ENCODE peak calls at places on chromosomes 16 and 17, in seven cellular contexts. One of them, this sample, is unnamed.

GRCh38 chr16:85479972-85480726 is 133.0 kb upstream of the GSE1 start:
- ATAC-seq in CD8-positive, alpha-beta T cell: no peak
- ATAC-seq in psoas muscle: peak
- ATAC-seq in naive thymus-derived CD4-positive, alpha-beta T cell: peak
- ATAC-seq in lower lobe of right lung: peak
- ATAC-seq in body of pancreas: peak
- ATAC-seq in CD4-positive, alpha-beta T cell: no peak
- ATAC-seq in this sample: no peak

GRCh38 chr16:75225092-75225491 is 6.3 kb downstream of the CTRB1 start:
- ATAC-seq in CD8-positive, alpha-beta T cell: no peak
- ATAC-seq in naive thymus-derived CD4-positive, alpha-beta T cell: no peak
- ATAC-seq in lower lobe of right lung: no peak
- ATAC-seq in body of pancreas: peak
- ATAC-seq in CD4-positive, alpha-beta T cell: no peak
- ATAC-seq in psoas muscle: peak
- ATAC-seq in this sample: no peak

GRCh38 chr16:2032285-2033056 is 5.8 kb downstream of the NHERF2 start:
- ATAC-seq in CD8-positive, alpha-beta T cell: peak
- ATAC-seq in naive thymus-derived CD4-positive, alpha-beta T cell: peak
- ATAC-seq in body of pancreas: peak
- ATAC-seq in lower lobe of right lung: peak
- ATAC-seq in CD4-positive, alpha-beta T cell: no peak
- ATAC-seq in psoas muscle: peak
- ATAC-seq in this sample: peak

GRCh38 chr17:65190467-65191095 is 53.4 kb downstream of the RGS9 start:
- ATAC-seq in psoas muscle: no peak
- ATAC-seq in CD4-positive, alpha-beta T cell: no peak
- ATAC-seq in naive thymus-derived CD4-positive, alpha-beta T cell: no peak
- ATAC-seq in lower lobe of right lung: no peak
- ATAC-seq in CD8-positive, alpha-beta T cell: no peak
- ATAC-seq in body of pancreas: no peak
- ATAC-seq in this sample: no peak

GRCh38 chr17:47742319-47743181 is 9.5 kb downstream of the TBX21 start:
- ATAC-seq in CD8-positive, alpha-beta T cell: peak
- ATAC-seq in CD4-positive, alpha-beta T cell: peak
- ATAC-seq in psoas muscle: no peak
- ATAC-seq in body of pancreas: no peak
- ATAC-seq in lower lobe of right lung: no peak
- ATAC-seq in naive thymus-derived CD4-positive, alpha-beta T cell: peak
- ATAC-seq in this sample: no peak

GRCh38 chr16:12625068-12625467 is 178.6 kb downstream of the CPPED1 start:
- ATAC-seq in body of pancreas: no peak
- ATAC-seq in lower lobe of right lung: no peak
- ATAC-seq in CD8-positive, alpha-beta T cell: no peak
- ATAC-seq in CD4-positive, alpha-beta T cell: no peak
- ATAC-seq in psoas muscle: no peak
- ATAC-seq in naive thymus-derived CD4-positive, alpha-beta T cell: no peak
- ATAC-seq in this sample: no peak

GRCh38 chr16:47136101-47136820 is 7.5 kb downstream of the NETO2 start:
- ATAC-seq in naive thymus-derived CD4-positive, alpha-beta T cell: no peak
- ATAC-seq in lower lobe of right lung: no peak
- ATAC-seq in CD8-positive, alpha-beta T cell: peak
- ATAC-seq in CD4-positive, alpha-beta T cell: peak
- ATAC-seq in body of pancreas: no peak
- ATAC-seq in psoas muscle: no peak
- ATAC-seq in this sample: no peak

GRCh38 chr16:52543654-52544053 is 3.3 kb downstream of the TOX3 start:
- ATAC-seq in naive thymus-derived CD4-positive, alpha-beta T cell: no peak
- ATAC-seq in psoas muscle: no peak
- ATAC-seq in CD4-positive, alpha-beta T cell: no peak
- ATAC-seq in lower lobe of right lung: no peak
- ATAC-seq in body of pancreas: no peak
- ATAC-seq in CD8-positive, alpha-beta T cell: no peak
- ATAC-seq in this sample: no peak

GRCh38 chr17:14197582-14197981 is 39.1 kb downstream of the CDRT15 start:
- ATAC-seq in body of pancreas: no peak
- ATAC-seq in lower lobe of right lung: peak
- ATAC-seq in CD8-positive, alpha-beta T cell: peak
- ATAC-seq in psoas muscle: no peak
- ATAC-seq in naive thymus-derived CD4-positive, alpha-beta T cell: peak
- ATAC-seq in CD4-positive, alpha-beta T cell: peak
- ATAC-seq in this sample: no peak

GRCh38 chr16:57620316-57621231 is 7.9 kb upstream of the ADGRG1 start:
- ATAC-seq in naive thymus-derived CD4-positive, alpha-beta T cell: no peak
- ATAC-seq in CD4-positive, alpha-beta T cell: no peak
- ATAC-seq in lower lobe of right lung: peak
- ATAC-seq in psoas muscle: no peak
- ATAC-seq in body of pancreas: peak
- ATAC-seq in CD8-positive, alpha-beta T cell: no peak
- ATAC-seq in this sample: no peak

GRCh38 chr17:68740555-68741447 is 139.6 kb upstream of the FAM20A start:
- ATAC-seq in lower lobe of right lung: no peak
- ATAC-seq in naive thymus-derived CD4-positive, alpha-beta T cell: no peak
- ATAC-seq in CD4-positive, alpha-beta T cell: no peak
- ATAC-seq in psoas muscle: no peak
- ATAC-seq in body of pancreas: no peak
- ATAC-seq in CD8-positive, alpha-beta T cell: no peak
- ATAC-seq in this sample: no peak

GRCh38 chr16:88561485-88562369 is 8.5 kb upstream of the ZC3H18 start:
- ATAC-seq in naive thymus-derived CD4-positive, alpha-beta T cell: peak
- ATAC-seq in body of pancreas: peak
- ATAC-seq in lower lobe of right lung: peak
- ATAC-seq in CD4-positive, alpha-beta T cell: peak
- ATAC-seq in psoas muscle: peak
- ATAC-seq in CD8-positive, alpha-beta T cell: peak
- ATAC-seq in this sample: peak

GRCh38 chr17:19541445-19541844 is 7.8 kb downstream of the SLC47A1 start:
- ATAC-seq in naive thymus-derived CD4-positive, alpha-beta T cell: no peak
- ATAC-seq in body of pancreas: no peak
- ATAC-seq in CD4-positive, alpha-beta T cell: no peak
- ATAC-seq in psoas muscle: no peak
- ATAC-seq in lower lobe of right lung: no peak
- ATAC-seq in CD8-positive, alpha-beta T cell: no peak
- ATAC-seq in this sample: no peak

GRCh38 chr17:1641065-1641403 is 4.5 kb downstream of the SCARF1 start:
- ATAC-seq in psoas muscle: peak
- ATAC-seq in naive thymus-derived CD4-positive, alpha-beta T cell: no peak
- ATAC-seq in CD4-positive, alpha-beta T cell: no peak
- ATAC-seq in CD8-positive, alpha-beta T cell: no peak
- ATAC-seq in lower lobe of right lung: no peak
- ATAC-seq in body of pancreas: no peak
- ATAC-seq in this sample: no peak

GRCh38 chr17:79073706-79074088 is 927 bp upstream of the ENGASE start:
- ATAC-seq in body of pancreas: no peak
- ATAC-seq in psoas muscle: no peak
- ATAC-seq in CD8-positive, alpha-beta T cell: no peak
- ATAC-seq in lower lobe of right lung: no peak
- ATAC-seq in naive thymus-derived CD4-positive, alpha-beta T cell: no peak
- ATAC-seq in CD4-positive, alpha-beta T cell: no peak
- ATAC-seq in this sample: no peak

GRCh38 chr16:11152677-11153321 is 103.2 kb downstream of the SOCS1 start:
- ATAC-seq in CD4-positive, alpha-beta T cell: no peak
- ATAC-seq in CD8-positive, alpha-beta T cell: no peak
- ATAC-seq in psoas muscle: no peak
- ATAC-seq in lower lobe of right lung: peak
- ATAC-seq in body of pancreas: no peak
- ATAC-seq in naive thymus-derived CD4-positive, alpha-beta T cell: no peak
- ATAC-seq in this sample: no peak

GRCh38 chr16:89924298-89924924 is 1.3 kb downstream of the TUBB3 start:
- ATAC-seq in psoas muscle: no peak
- ATAC-seq in CD8-positive, alpha-beta T cell: peak
- ATAC-seq in naive thymus-derived CD4-positive, alpha-beta T cell: peak
- ATAC-seq in body of pancreas: no peak
- ATAC-seq in lower lobe of right lung: no peak
- ATAC-seq in CD4-positive, alpha-beta T cell: peak
- ATAC-seq in this sample: no peak

GRCh38 chr16:76222087-76222486 is 55.1 kb upstream of the CNTNAP4 start:
- ATAC-seq in naive thymus-derived CD4-positive, alpha-beta T cell: no peak
- ATAC-seq in psoas muscle: no peak
- ATAC-seq in CD8-positive, alpha-beta T cell: no peak
- ATAC-seq in body of pancreas: no peak
- ATAC-seq in CD4-positive, alpha-beta T cell: no peak
- ATAC-seq in lower lobe of right lung: no peak
- ATAC-seq in this sample: no peak

GRCh38 chr17:73349138-73349537 is 37.3 kb upstream of the CDC42EP4 start:
- ATAC-seq in CD8-positive, alpha-beta T cell: no peak
- ATAC-seq in psoas muscle: no peak
- ATAC-seq in lower lobe of right lung: no peak
- ATAC-seq in body of pancreas: no peak
- ATAC-seq in CD4-positive, alpha-beta T cell: no peak
- ATAC-seq in naive thymus-derived CD4-positive, alpha-beta T cell: no peak
- ATAC-seq in this sample: peak
- H3K27ac ChIP-seq in CD8-positive, alpha-beta T cell: no peak
- H3K27ac ChIP-seq in psoas muscle: no peak
- H3K27ac ChIP-seq in lower lobe of right lung: no peak
- H3K27ac ChIP-seq in body of pancreas: no peak
- H3K27ac ChIP-seq in CD4-positive, alpha-beta T cell: no peak
- H3K27ac ChIP-seq in naive thymus-derived CD4-positive, alpha-beta T cell: no peak
- H3K27ac ChIP-seq in this sample: peak

GRCh38 chr17:39674179-39674578 is 5.9 kb downstream of the PNMT start:
- ATAC-seq in CD8-positive, alpha-beta T cell: no peak
- ATAC-seq in lower lobe of right lung: no peak
- ATAC-seq in psoas muscle: no peak
- ATAC-seq in naive thymus-derived CD4-positive, alpha-beta T cell: no peak
- ATAC-seq in CD4-positive, alpha-beta T cell: no peak
- ATAC-seq in body of pancreas: no peak
- ATAC-seq in this sample: no peak
- H3K27ac ChIP-seq in CD8-positive, alpha-beta T cell: no peak
- H3K27ac ChIP-seq in lower lobe of right lung: peak
- H3K27ac ChIP-seq in psoas muscle: peak
- H3K27ac ChIP-seq in naive thymus-derived CD4-positive, alpha-beta T cell: no peak
- H3K27ac ChIP-seq in CD4-positive, alpha-beta T cell: no peak
- H3K27ac ChIP-seq in body of pancreas: no peak
- H3K27ac ChIP-seq in this sample: no peak

GRCh38 chr17:82737981-82738877 is 2.8 kb downstream of the FN3K start:
- ATAC-seq in lower lobe of right lung: peak
- ATAC-seq in body of pancreas: no peak
- ATAC-seq in CD4-positive, alpha-beta T cell: no peak
- ATAC-seq in naive thymus-derived CD4-positive, alpha-beta T cell: no peak
- ATAC-seq in CD8-positive, alpha-beta T cell: no peak
- ATAC-seq in psoas muscle: peak
- ATAC-seq in this sample: no peak
- H3K27ac ChIP-seq in lower lobe of right lung: no peak
- H3K27ac ChIP-seq in body of pancreas: no peak
- H3K27ac ChIP-seq in CD4-positive, alpha-beta T cell: no peak
- H3K27ac ChIP-seq in naive thymus-derived CD4-positive, alpha-beta T cell: no peak
- H3K27ac ChIP-seq in CD8-positive, alpha-beta T cell: no peak
- H3K27ac ChIP-seq in psoas muscle: peak
- H3K27ac ChIP-seq in this sample: no peak

GRCh38 chr17:15659663-15660062 is 24.4 kb downstream of the TRIM16 start:
- ATAC-seq in CD4-positive, alpha-beta T cell: no peak
- ATAC-seq in psoas muscle: no peak
- ATAC-seq in lower lobe of right lung: peak
- ATAC-seq in CD8-positive, alpha-beta T cell: no peak
- ATAC-seq in naive thymus-derived CD4-positive, alpha-beta T cell: no peak
- ATAC-seq in body of pancreas: peak
- ATAC-seq in this sample: no peak

GRCh38 chr17:15659236-15659635 is 24.9 kb downstream of the TRIM16 start:
- ATAC-seq in lower lobe of right lung: peak
- ATAC-seq in naive thymus-derived CD4-positive, alpha-beta T cell: no peak
- ATAC-seq in psoas muscle: no peak
- ATAC-seq in CD8-positive, alpha-beta T cell: no peak
- ATAC-seq in body of pancreas: peak
- ATAC-seq in CD4-positive, alpha-beta T cell: no peak
- ATAC-seq in this sample: no peak

GRCh38 chr17:15657868-15658775 is 26.0 kb downstream of the TRIM16 start:
- ATAC-seq in CD4-positive, alpha-beta T cell: no peak
- ATAC-seq in lower lobe of right lung: no peak
- ATAC-seq in naive thymus-derived CD4-positive, alpha-beta T cell: no peak
- ATAC-seq in psoas muscle: no peak
- ATAC-seq in CD8-positive, alpha-beta T cell: no peak
- ATAC-seq in body of pancreas: no peak
- ATAC-seq in this sample: no peak

GRCh38 chr17:15662726-15663125 is 21.4 kb downstream of the TRIM16 start:
- ATAC-seq in lower lobe of right lung: no peak
- ATAC-seq in naive thymus-derived CD4-positive, alpha-beta T cell: no peak
- ATAC-seq in CD4-positive, alpha-beta T cell: no peak
- ATAC-seq in body of pancreas: no peak
- ATAC-seq in psoas muscle: no peak
- ATAC-seq in CD8-positive, alpha-beta T cell: no peak
- ATAC-seq in this sample: no peak

DNA sequence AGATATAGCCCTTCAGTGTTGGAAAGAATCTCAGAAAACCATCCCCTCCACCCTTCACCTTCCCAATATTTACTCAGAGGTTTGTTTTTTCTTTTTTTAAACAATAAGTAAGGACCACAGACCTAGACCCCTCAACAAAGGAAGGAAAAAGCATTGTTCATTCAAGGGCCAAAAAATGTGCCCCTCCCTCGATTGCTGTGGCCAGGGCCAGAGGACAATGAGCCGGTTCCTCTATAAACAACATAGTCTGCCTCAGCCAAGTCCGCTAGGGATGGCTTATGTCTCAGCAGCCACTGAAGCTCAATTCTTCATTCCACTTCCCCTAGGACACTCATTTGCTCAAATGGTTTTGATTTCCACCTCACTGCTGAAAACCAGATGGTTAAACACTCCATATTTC is 24.0 kb downstream of the TRIM16 start:
- ATAC-seq in naive thymus-derived CD4-positive, alpha-beta T cell: no peak
- ATAC-seq in body of pancreas: no peak
- ATAC-seq in CD8-positive, alpha-beta T cell: no peak
- ATAC-seq in lower lobe of right lung: no peak
- ATAC-seq in CD4-positive, alpha-beta T cell: no peak
- ATAC-seq in psoas muscle: no peak
- ATAC-seq in this sample: no peak
- H3K27ac ChIP-seq in naive thymus-derived CD4-positive, alpha-beta T cell: no peak
- H3K27ac ChIP-seq in body of pancreas: peak
- H3K27ac ChIP-seq in CD8-positive, alpha-beta T cell: no peak
- H3K27ac ChIP-seq in lower lobe of right lung: peak
- H3K27ac ChIP-seq in CD4-positive, alpha-beta T cell: no peak
- H3K27ac ChIP-seq in psoas muscle: peak
- H3K27ac ChIP-seq in this sample: peak

GRCh38 chr17:42407289-42407836 is 15.7 kb downstream of the CAVIN1 start:
- ATAC-seq in CD8-positive, alpha-beta T cell: peak
- ATAC-seq in psoas muscle: peak
- ATAC-seq in naive thymus-derived CD4-positive, alpha-beta T cell: peak
- ATAC-seq in CD4-positive, alpha-beta T cell: peak
- ATAC-seq in body of pancreas: peak
- ATAC-seq in lower lobe of right lung: peak
- ATAC-seq in this sample: peak
- H3K27ac ChIP-seq in CD8-positive, alpha-beta T cell: no peak
- H3K27ac ChIP-seq in psoas muscle: peak
- H3K27ac ChIP-seq in naive thymus-derived CD4-positive, alpha-beta T cell: no peak
- H3K27ac ChIP-seq in CD4-positive, alpha-beta T cell: no peak
- H3K27ac ChIP-seq in body of pancreas: no peak
- H3K27ac ChIP-seq in lower lobe of right lung: peak
- H3K27ac ChIP-seq in this sample: peak

GRCh38 chr16:82715833-82716232 is 89.1 kb downstream of the CDH13 start:
- ATAC-seq in naive thymus-derived CD4-positive, alpha-beta T cell: no peak
- ATAC-seq in body of pancreas: no peak
- ATAC-seq in lower lobe of right lung: no peak
- ATAC-seq in CD8-positive, alpha-beta T cell: no peak
- ATAC-seq in psoas muscle: peak
- ATAC-seq in CD4-positive, alpha-beta T cell: no peak
- ATAC-seq in this sample: no peak
- H3K27ac ChIP-seq in naive thymus-derived CD4-positive, alpha-beta T cell: no peak
- H3K27ac ChIP-seq in body of pancreas: no peak
- H3K27ac ChIP-seq in lower lobe of right lung: no peak
- H3K27ac ChIP-seq in CD8-positive, alpha-beta T cell: no peak
- H3K27ac ChIP-seq in psoas muscle: peak
- H3K27ac ChIP-seq in CD4-positive, alpha-beta T cell: no peak
- H3K27ac ChIP-seq in this sample: no peak